ENCODE peak calls at places on chromosome 6, in seven cellular contexts. T, A, Q, Z, W, V and J are unnamed samples.

GRCh38 chr6:30325873-30326445 is 768 bp upstream of the TRIM39 start:
- DNase-seq in V (no peak), A (peak; percentile 72), W (no peak), T (peak; percentile 77), Z (peak; percentile 77), Q (peak; percentile 9), J (no peak)

GRCh38 chr6:49849121-49849907 is 17.0 kb downstream of the CRISP1 start:
- DNase-seq in V (no peak), A (no peak), W (no peak), Z (peak; percentile 46), T (no peak), Q (peak; percentile 14), J (no peak)

GRCh38 chr6:46891396-46891795 is 30.3 kb downstream of the ADGRF5 start:
- DNase-seq in Q (no peak), W (no peak), V (no peak), A (no peak), Z (no peak), T (no peak), J (no peak)

GRCh38 chr6:115717062-115717461 is 343.6 kb downstream of the FRK start:
- DNase-seq in A (no peak), Q (no peak), V (no peak), T (no peak), Z (no peak), W (no peak), J (no peak)

GRCh38 chr6:24883618-24884017 is 52.1 kb downstream of the RIPOR2 start:
- DNase-seq in T (peak; percentile 57), A (peak; percentile 52), Q (peak; percentile 70), W (no peak), V (no peak), Z (no peak), J (no peak)

GRCh38 chr6:149328083-149328482 is 10.6 kb downstream of the TAB2 start:
- DNase-seq in Q (no peak), W (no peak), T (no peak), A (no peak), Z (no peak), V (no peak), J (no peak)

GRCh38 chr6:29828471-29828797 is 809 bp downstream of the HLA-G start:
- DNase-seq in A (peak; percentile 26), Q (no peak), V (no peak), Z (peak; percentile 72), W (no peak), T (peak; percentile 58), J (no peak)

GRCh38 chr6:2108700-2109306 is 136.6 kb downstream of the GMDS start:
- DNase-seq in Q (no peak), T (no peak), A (no peak), Z (no peak), V (no peak), W (no peak), J (no peak)

GRCh38 chr6:73747293-73747692 is 51.3 kb downstream of the CD109 start:
- DNase-seq in W (no peak), V (no peak), Z (no peak), Q (no peak), T (no peak), A (no peak), J (no peak)

GRCh38 chr6:99613705-99614429 is 7.2 kb downstream of the PRDM13 start:
- DNase-seq in W (no peak), Q (no peak), A (peak; percentile 43), V (no peak), T (no peak), Z (peak; percentile 41), J (no peak)

GRCh38 chr6:139686308-139686707 is 311.9 kb upstream of the CITED2 start:
- DNase-seq in W (no peak), A (no peak), T (no peak), Q (peak; percentile 31), Z (no peak), V (no peak), J (no peak)

GRCh38 chr6:43435682-43436437 is 8.5 kb downstream of the ABCC10 start:
- DNase-seq in W (no peak), Q (no peak), Z (no peak), V (peak; percentile 37), T (no peak), A (no peak), J (no peak)

GRCh38 chr6:69835414-69836179 is 30.8 kb upstream of the COL19A1 start:
- DNase-seq in A (no peak), Q (peak; percentile 18), V (no peak), T (no peak), Z (peak; percentile 29), W (no peak), J (no peak)

GRCh38 chr6:82917346-82918064 is 148.1 kb downstream of the UBE3D start:
- DNase-seq in T (no peak), W (no peak), Q (no peak), V (no peak), Z (no peak), A (no peak), J (no peak)

GRCh38 chr6:113971786-113972185 is 838 bp upstream of the HDAC2 start:
- DNase-seq in W (no peak), T (peak; percentile 5), Z (no peak), V (no peak), A (no peak), Q (no peak), J (no peak)

GRCh38 chr6:97401533-97401932 is 118.5 kb upstream of the MMS22L start:
- DNase-seq in W (no peak), A (no peak), Z (no peak), V (no peak), Q (peak; percentile 45), T (no peak), J (no peak)

GRCh38 chr6:144349690-144350132 is 64.6 kb downstream of the UTRN start:
- DNase-seq in V (no peak), T (no peak), A (no peak), Q (no peak), W (no peak), Z (peak; percentile 37), J (no peak)

GRCh38 chr6:24391208-24391607 is 11.5 kb upstream of the MRS2 start:
- DNase-seq in T (no peak), Z (no peak), A (no peak), V (no peak), Q (no peak), W (no peak), J (no peak)

GRCh38 chr6:130027948-130028347 is 9.6 kb downstream of the L3MBTL3 start:
- DNase-seq in V (no peak), Z (no peak), A (no peak), W (no peak), T (no peak), Q (no peak), J (no peak)

GRCh38 chr6:9461161-9461560 is 953.7 kb downstream of the TFAP2A start:
- DNase-seq in Z (no peak), T (no peak), Q (no peak), A (no peak), V (no peak), W (no peak), J (no peak)

GRCh38 chr6:116385462-116385807 is 14.7 kb downstream of the DSE start:
- DNase-seq in Q (no peak), W (no peak), T (no peak), A (no peak), Z (no peak), V (no peak), J (no peak)

GRCh38 chr6:128516514-128516898 is 3.9 kb downstream of the PTPRK start:
- DNase-seq in Z (peak; percentile 16), W (no peak), Q (no peak), T (no peak), A (no peak), V (no peak), J (no peak)

GRCh38 chr6:139540276-139540675 is 165.8 kb upstream of the CITED2 start:
- DNase-seq in V (peak; percentile 45), T (peak; percentile 46), W (no peak), Q (peak; percentile 79), A (peak; percentile 40), Z (no peak), J (peak; percentile 76)